ENCODE peak calls at places on chromosomes 5 and 9, in five cellular contexts. G is upper lobe of right lung, K is kidney, H is A673, R is endothelial cell of umbilical vein. L is an unnamed sample.
A peak's percentile ranks its signal among the peaks of the same experiment; 100 is the strongest.

GRCh38 chr5:168607946-168608345 is 28.8 kb upstream of the PANK3 start:
- DNase-seq in G (no peak), R (no peak), K (no peak), H (no peak), L (no peak)

GRCh38 chr9:87518702-87519335 is 21.2 kb downstream of the DAPK1 start:
- DNase-seq in H (peak; percentile 89), K (no peak), G (no peak), R (peak; percentile 94), L (no peak)

GRCh38 chr5:68395844-68396523 is 180.4 kb downstream of the PIK3R1 start:
- DNase-seq in K (peak; percentile 67), G (no peak), R (no peak), H (no peak), L (no peak)

GRCh38 chr5:167229751-167230150 is 1061.7 kb upstream of the WWC1 start:
- DNase-seq in K (no peak), H (no peak), R (no peak), G (no peak), L (no peak)

GRCh38 chr5:107431998-107432397 is 238.7 kb downstream of the EFNA5 start:
- DNase-seq in K (no peak), G (no peak), R (peak; percentile 91), H (peak; percentile 32), L (no peak)

GRCh38 chr5:157523976-157524375 is 51.6 kb downstream of the ADAM19 start:
- DNase-seq in R (no peak), K (no peak), G (no peak), H (no peak), L (no peak)

GRCh38 chr5:168874713-168875380 is 295.7 kb upstream of the PANK3 start:
- DNase-seq in H (peak; percentile 28), R (no peak), G (no peak), K (no peak), L (no peak)

GRCh38 chr5:134240421-134240962 is 14.6 kb upstream of the PPP2CA start:
- DNase-seq in G (no peak), K (no peak), R (no peak), H (no peak), L (no peak)

GRCh38 chr9:96061293-96061987 is 185.9 kb downstream of the ERCC6L2 start:
- DNase-seq in G (no peak), H (peak; percentile 75), K (no peak), R (peak; percentile 65), L (no peak)

GRCh38 chr5:125720745-125721144 is 702.5 kb upstream of the GRAMD2B start:
- DNase-seq in R (no peak), H (no peak), K (no peak), G (no peak), L (no peak)

GRCh38 chr9:14782652-14783051 is 60.1 kb upstream of the CER1 start:
- DNase-seq in R (no peak), K (no peak), H (no peak), G (no peak), L (no peak)

GRCh38 chr9:134421888-134422287 is 95.6 kb downstream of the RXRA start:
- DNase-seq in R (no peak), H (no peak), K (no peak), G (no peak), L (no peak)
- H3K4me1 ChIP-seq in R (no peaks in the 10 kb centered on the region), H (no peaks in the 10 kb centered on the region), K (peaks cover 23% of the 10 kb centered on the region), G (peaks cover 5% of the 10 kb centered on the region), L (peaks cover 43% of the 10 kb centered on the region)

DNA sequence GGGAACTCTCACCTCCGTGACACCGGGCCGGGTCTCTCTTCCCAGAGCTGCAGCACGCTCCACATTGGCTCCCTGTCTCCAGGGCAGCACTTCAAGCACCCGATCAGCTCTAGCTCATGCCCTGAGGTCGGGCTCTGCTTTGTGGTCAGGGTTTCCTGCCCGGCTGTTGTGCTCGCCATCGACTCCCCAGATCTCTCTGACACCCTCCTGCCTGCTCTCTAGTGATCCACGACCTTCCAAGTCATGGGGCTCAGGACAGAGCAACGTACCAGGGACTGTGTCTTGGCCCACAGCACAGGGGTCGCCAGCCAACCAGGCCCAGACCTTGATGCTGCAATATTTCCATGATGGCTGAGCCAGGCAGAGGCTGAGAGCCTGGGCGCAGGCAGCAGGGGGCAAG is 45.1 kb downstream of the PRRT1B start:
- DNase-seq in H (no peak), G (no peak), K (no peak), R (no peak), L (peak; percentile 72)
- H3K27ac ChIP-seq in H (no peak overlapping the region), G (no peak overlapping the region), K (no peak overlapping the region), R (no peak overlapping the region), L (peak overlapping the region; percentile 74)

GRCh38 chr9:113574381-113575262 is 111.1 kb downstream of the RGS3 start:
- DNase-seq in G (peak; percentile 30), R (no peak), K (peak; percentile 78), H (no peak), L (peak; percentile 67)
- H3K4me3 ChIP-seq in G (no peak overlapping the region), R (no peak overlapping the region), K (no peak overlapping the region), H (no peak overlapping the region), L (no peak overlapping the region)

GRCh38 chr5:122097391-122097790 is 19.3 kb upstream of the LOX start:
- DNase-seq in G (no peak), K (no peak), R (no peak), H (no peak), L (no peak)
- H3K4me1 ChIP-seq in G (no peaks in the 10 kb centered on the region), K (no peaks in the 10 kb centered on the region), R (peaks cover 8% of the 10 kb centered on the region), H (peaks cover 2% of the 10 kb centered on the region), L (no peaks in the 10 kb centered on the region)

L was measured in spleen.